ENCODE peak calls at places on chromosomes 5 and 9, in six cellular contexts. One of them, this sample, is unnamed.
A peak's percentile ranks its signal among the peaks of the same experiment; 100 is the strongest.

GRCh38 chr9:116204252-116204882 is 50.8 kb downstream of the PAPPA start:
- DNase-seq in A549: no peak
- DNase-seq in GM12878: no peak
- DNase-seq in HepG2: peak; percentile 60
- DNase-seq in endothelial cell of umbilical vein: no peak
- DNase-seq in K562: no peak
- DNase-seq in this sample: no peak

GRCh38 chr5:118863345-118863744 is 125.0 kb downstream of the DTWD2 start:
- DNase-seq in A549: no peak
- DNase-seq in GM12878: no peak
- DNase-seq in HepG2: no peak
- DNase-seq in endothelial cell of umbilical vein: no peak
- DNase-seq in K562: no peak
- DNase-seq in this sample: no peak

GRCh38 chr5:74613283-74613682 is 27.2 kb downstream of the ENC1 start:
- DNase-seq in A549: no peak
- DNase-seq in GM12878: no peak
- DNase-seq in HepG2: no peak
- DNase-seq in endothelial cell of umbilical vein: no peak
- DNase-seq in K562: no peak
- DNase-seq in this sample: peak; percentile 81

GRCh38 chr5:141871870-141872269 is 6.3 kb downstream of the PCDH1 start:
- DNase-seq in A549: no peak
- DNase-seq in GM12878: no peak
- DNase-seq in HepG2: no peak
- DNase-seq in endothelial cell of umbilical vein: no peak
- DNase-seq in K562: no peak
- DNase-seq in this sample: no peak

GRCh38 chr5:75279324-75279723 is 42.6 kb upstream of the ANKRD31 start:
- DNase-seq in A549: no peak
- DNase-seq in GM12878: no peak
- DNase-seq in HepG2: no peak
- DNase-seq in endothelial cell of umbilical vein: no peak
- DNase-seq in K562: no peak
- DNase-seq in this sample: no peak

GRCh38 chr5:41128291-41128690 is 57.1 kb upstream of the MROH2B start:
- DNase-seq in A549: no peak
- DNase-seq in GM12878: no peak
- DNase-seq in HepG2: no peak
- DNase-seq in endothelial cell of umbilical vein: no peak
- DNase-seq in K562: no peak
- DNase-seq in this sample: no peak

GRCh38 chr9:89493671-89494070 is 4.2 kb downstream of the SEMA4D start:
- DNase-seq in A549: no peak
- DNase-seq in GM12878: no peak
- DNase-seq in HepG2: no peak
- DNase-seq in endothelial cell of umbilical vein: no peak
- DNase-seq in K562: no peak
- DNase-seq in this sample: no peak

GRCh38 chr5:82397741-82398320 is 119.7 kb upstream of the RPS23 start:
- DNase-seq in A549: no peak
- DNase-seq in GM12878: no peak
- DNase-seq in HepG2: no peak
- DNase-seq in endothelial cell of umbilical vein: no peak
- DNase-seq in K562: no peak
- DNase-seq in this sample: no peak

GRCh38 chr9:34328500-34328982 is 527 bp downstream of the KIF24 start:
- DNase-seq in A549: peak; percentile 25
- DNase-seq in GM12878: peak; percentile 5
- DNase-seq in HepG2: no peak
- DNase-seq in endothelial cell of umbilical vein: no peak
- DNase-seq in K562: peak; percentile 26
- DNase-seq in this sample: peak; percentile 76

GRCh38 chr9:71766663-71767062 is 1.6 kb downstream of the CEMIP2 start:
- DNase-seq in A549: no peak
- DNase-seq in GM12878: peak; percentile 9
- DNase-seq in HepG2: peak; percentile 87
- DNase-seq in endothelial cell of umbilical vein: no peak
- DNase-seq in K562: no peak
- DNase-seq in this sample: no peak

GRCh38 chr9:68762570-68762969 is 57.5 kb downstream of the PIP5K1B start:
- DNase-seq in A549: no peak
- DNase-seq in GM12878: no peak
- DNase-seq in HepG2: no peak
- DNase-seq in endothelial cell of umbilical vein: no peak
- DNase-seq in K562: no peak
- DNase-seq in this sample: no peak

GRCh38 chr5:147509041-147509709 is 693 bp downstream of the DPYSL3 start:
- DNase-seq in A549: no peak
- DNase-seq in GM12878: no peak
- DNase-seq in HepG2: no peak
- DNase-seq in endothelial cell of umbilical vein: no peak
- DNase-seq in K562: no peak
- DNase-seq in this sample: no peak

GRCh38 chr5:6202615-6203365 is 175.6 kb downstream of the MED10 start:
- DNase-seq in A549: peak; percentile 12
- DNase-seq in GM12878: no peak
- DNase-seq in HepG2: peak; percentile 19
- DNase-seq in endothelial cell of umbilical vein: no peak
- DNase-seq in K562: peak; percentile 47
- DNase-seq in this sample: peak; percentile 15

GRCh38 chr9:86239053-86239770 is 20.2 kb downstream of the C9orf153 start:
- DNase-seq in A549: no peak
- DNase-seq in GM12878: no peak
- DNase-seq in HepG2: no peak
- DNase-seq in endothelial cell of umbilical vein: peak; percentile 20
- DNase-seq in K562: no peak
- DNase-seq in this sample: no peak

GRCh38 chr5:163760498-163760897 is 255.1 kb downstream of the MAT2B start:
- DNase-seq in A549: no peak
- DNase-seq in GM12878: no peak
- DNase-seq in HepG2: peak; percentile 24
- DNase-seq in endothelial cell of umbilical vein: peak; percentile 99
- DNase-seq in K562: no peak
- DNase-seq in this sample: peak; percentile 53

GRCh38 chr9:92666236-92666635 is 3.7 kb downstream of the IPPK start:
- DNase-seq in A549: no peak
- DNase-seq in GM12878: no peak
- DNase-seq in HepG2: no peak
- DNase-seq in endothelial cell of umbilical vein: no peak
- DNase-seq in K562: no peak
- DNase-seq in this sample: no peak

GRCh38 chr5:11509793-11510192 is 394.5 kb downstream of the CTNND2 start:
- DNase-seq in A549: no peak
- DNase-seq in GM12878: no peak
- DNase-seq in HepG2: no peak
- DNase-seq in endothelial cell of umbilical vein: no peak
- DNase-seq in K562: no peak
- DNase-seq in this sample: no peak

GRCh38 chr9:82184524-82184923 is 196.0 kb downstream of the SPATA31D1 start:
- DNase-seq in A549: no peak
- DNase-seq in GM12878: no peak
- DNase-seq in HepG2: no peak
- DNase-seq in endothelial cell of umbilical vein: no peak
- DNase-seq in K562: no peak
- DNase-seq in this sample: no peak

GRCh38 chr9:10875752-10876151 is 262.9 kb upstream of the PTPRD start:
- DNase-seq in A549: no peak
- DNase-seq in GM12878: no peak
- DNase-seq in HepG2: no peak
- DNase-seq in endothelial cell of umbilical vein: peak; percentile 84
- DNase-seq in K562: no peak
- DNase-seq in this sample: no peak

GRCh38 chr9:113222482-113222841 is 1.1 kb downstream of the SLC31A1 start:
- DNase-seq in A549: no peak
- DNase-seq in GM12878: no peak
- DNase-seq in HepG2: peak; percentile 74
- DNase-seq in endothelial cell of umbilical vein: peak; percentile 5
- DNase-seq in K562: no peak
- DNase-seq in this sample: peak; percentile 2

GRCh38 chr9:99360026-99360425 is 137.9 kb downstream of the SEC61B start:
- DNase-seq in A549: no peak
- DNase-seq in GM12878: no peak
- DNase-seq in HepG2: no peak
- DNase-seq in endothelial cell of umbilical vein: no peak
- DNase-seq in K562: no peak
- DNase-seq in this sample: no peak

GRCh38 chr9:96029722-96030515 is 154.4 kb downstream of the ERCC6L2 start:
- DNase-seq in A549: no peak
- DNase-seq in GM12878: no peak
- DNase-seq in HepG2: no peak
- DNase-seq in endothelial cell of umbilical vein: no peak
- DNase-seq in K562: no peak
- DNase-seq in this sample: no peak

GRCh38 chr5:66744040-66744439 is 147.8 kb downstream of the MAST4 start:
- DNase-seq in A549: no peak
- DNase-seq in GM12878: no peak
- DNase-seq in HepG2: no peak
- DNase-seq in endothelial cell of umbilical vein: no peak
- DNase-seq in K562: no peak
- DNase-seq in this sample: peak; percentile 2

GRCh38 chr5:94544031-94544650 is 74.3 kb downstream of the KIAA0825 start:
- DNase-seq in A549: no peak
- DNase-seq in GM12878: peak; percentile 12
- DNase-seq in HepG2: no peak
- DNase-seq in endothelial cell of umbilical vein: peak; percentile 7
- DNase-seq in K562: no peak
- DNase-seq in this sample: peak; percentile 82

GRCh38 chr5:71974622-71975021 is 132.7 kb upstream of the MAP1B start:
- DNase-seq in A549: no peak
- DNase-seq in GM12878: no peak
- DNase-seq in HepG2: no peak
- DNase-seq in endothelial cell of umbilical vein: no peak
- DNase-seq in K562: no peak
- DNase-seq in this sample: no peak

GRCh38 chr5:71976449-71976848 is 130.8 kb upstream of the MAP1B start:
- DNase-seq in A549: no peak
- DNase-seq in GM12878: no peak
- DNase-seq in HepG2: no peak
- DNase-seq in endothelial cell of umbilical vein: no peak
- DNase-seq in K562: no peak
- DNase-seq in this sample: no peak

GRCh38 chr5:71972777-71973473 is 134.3 kb upstream of the MAP1B start:
- DNase-seq in A549: no peak
- DNase-seq in GM12878: no peak
- DNase-seq in HepG2: peak; percentile 76
- DNase-seq in endothelial cell of umbilical vein: no peak
- DNase-seq in K562: no peak
- DNase-seq in this sample: no peak

GRCh38 chr5:71973563-71973962 is 133.7 kb upstream of the MAP1B start:
- DNase-seq in A549: no peak
- DNase-seq in GM12878: no peak
- DNase-seq in HepG2: no peak
- DNase-seq in endothelial cell of umbilical vein: no peak
- DNase-seq in K562: no peak
- DNase-seq in this sample: no peak

DNA sequence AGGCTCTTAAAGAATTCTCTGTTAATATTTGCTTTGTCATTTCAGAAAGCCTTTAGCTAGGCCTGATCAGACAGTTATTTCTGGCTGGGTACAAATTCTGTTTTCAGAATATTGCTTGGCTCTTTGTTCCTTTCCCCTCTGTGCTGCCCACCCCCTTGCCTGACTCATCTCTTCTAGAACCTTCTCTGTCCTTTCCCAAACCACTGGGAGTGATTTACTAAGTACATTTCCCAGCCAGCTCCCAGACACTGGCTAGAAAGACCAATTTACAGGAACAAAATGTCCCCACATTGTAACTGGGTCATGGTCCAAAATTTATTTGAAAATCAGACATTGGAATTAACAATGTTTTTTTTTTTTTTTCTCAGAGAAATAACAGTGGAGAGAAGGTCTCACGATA is 133.1 kb upstream of the MAP1B start:
- DNase-seq in A549: no peak
- DNase-seq in GM12878: no peak
- DNase-seq in HepG2: no peak
- DNase-seq in endothelial cell of umbilical vein: no peak
- DNase-seq in K562: no peak
- DNase-seq in this sample: no peak
- TF ChIP-seq MAX in A549: no peak
- TF ChIP-seq MAX in GM12878: no peak
- TF ChIP-seq MAX in HepG2: no peak
- TF ChIP-seq MAX in endothelial cell of umbilical vein: no peak
- TF ChIP-seq MAX in K562: no peak
- TF ChIP-seq MAX in this sample: no peak

DNA sequence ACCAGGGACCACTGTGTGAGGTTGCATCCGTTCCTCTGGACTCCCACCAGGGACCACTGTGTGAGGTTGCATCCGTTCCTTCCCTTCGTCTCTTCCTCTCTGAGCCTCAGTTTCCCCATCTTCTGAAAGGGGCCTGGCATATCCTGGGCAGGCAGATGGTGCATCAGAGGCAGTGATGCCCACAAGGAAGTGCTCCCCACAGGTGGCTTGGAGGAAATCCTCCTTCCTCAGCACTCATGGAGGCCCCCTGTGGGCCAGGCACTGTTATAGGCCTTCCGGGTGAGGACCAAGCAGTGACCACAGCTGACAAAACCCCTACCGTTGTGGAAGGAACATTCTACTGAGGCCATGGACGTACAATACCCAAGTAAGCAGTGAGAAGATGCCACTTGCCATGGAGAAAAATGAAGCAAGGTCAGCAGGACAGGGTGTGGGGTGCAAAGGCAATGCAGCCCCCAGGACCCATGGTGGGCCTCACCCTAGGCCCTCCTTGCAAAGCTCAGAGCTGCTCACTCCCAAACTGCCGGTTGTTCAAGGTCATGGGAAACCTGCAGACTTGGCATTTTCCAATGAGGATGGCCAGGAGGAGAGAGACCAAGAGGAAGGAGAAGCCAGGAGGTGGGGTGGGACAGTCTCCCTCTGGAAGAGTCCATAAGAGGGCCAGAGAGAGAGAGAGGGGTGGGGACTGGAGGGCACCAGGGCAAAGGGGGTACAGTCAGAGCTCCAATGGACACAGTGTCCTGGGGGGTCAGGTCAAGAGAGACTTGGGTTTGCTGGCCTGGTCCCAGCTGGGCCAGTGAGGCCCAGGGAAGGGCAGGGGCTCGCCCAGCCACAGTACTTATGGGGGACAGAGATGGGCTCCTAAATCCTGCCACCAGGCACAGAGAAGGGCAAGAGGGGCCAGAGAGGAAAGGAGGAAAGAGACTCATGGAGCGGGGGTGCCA is 51.1 kb downstream of the C9orf50 start:
- DNase-seq in A549: peak; percentile 70
- DNase-seq in GM12878: no peak
- DNase-seq in HepG2: peak; percentile 56
- DNase-seq in endothelial cell of umbilical vein: peak; percentile 30
- DNase-seq in K562: peak; percentile 65
- DNase-seq in this sample: peak; percentile 39
- TF ChIP-seq CTCF in A549: peak; percentile 42
- TF ChIP-seq CTCF in GM12878: peak; percentile 33
- TF ChIP-seq CTCF in HepG2: peak; percentile 75
- TF ChIP-seq CTCF in endothelial cell of umbilical vein: peak; percentile 22
- TF ChIP-seq CTCF in K562: peak; percentile 60
- TF ChIP-seq CTCF in this sample: peak; percentile 36

GRCh38 chr9:125233678-125234077 is 7.5 kb downstream of the HSPA5 start:
- DNase-seq in A549: peak; percentile 40
- DNase-seq in GM12878: no peak
- DNase-seq in HepG2: no peak
- DNase-seq in endothelial cell of umbilical vein: peak; percentile 77
- DNase-seq in K562: no peak
- DNase-seq in this sample: peak; percentile 32
- TF ChIP-seq MYC in A549: no peak
- TF ChIP-seq MYC in GM12878: no peak
- TF ChIP-seq MYC in HepG2: no peak
- TF ChIP-seq MYC in endothelial cell of umbilical vein: no peak
- TF ChIP-seq MYC in K562: no peak
- TF ChIP-seq MYC in this sample: no peak

GRCh38 chr9:3125602-3126392 is 281.9 kb upstream of the PUM3 start:
- DNase-seq in A549: no peak
- DNase-seq in GM12878: no peak
- DNase-seq in HepG2: no peak
- DNase-seq in endothelial cell of umbilical vein: no peak
- DNase-seq in K562: no peak
- DNase-seq in this sample: peak; percentile 33
- TF ChIP-seq MAX in A549: no peak
- TF ChIP-seq MAX in GM12878: no peak
- TF ChIP-seq MAX in HepG2: no peak
- TF ChIP-seq MAX in endothelial cell of umbilical vein: no peak
- TF ChIP-seq MAX in K562: no peak
- TF ChIP-seq MAX in this sample: no peak